ENCODE peak calls at places on chromosomes 7 and 10, in five cellular contexts. A is head of caudate nucleus, U is hypothalamus, V is Daoy, B is vagina. K is an unnamed sample.
A peak's percentile ranks its signal among the peaks of the same experiment; 100 is the strongest.

GRCh38 chr7:101173752-101174244 is 6.3 kb downstream of the NAT16 start:
- DNase-seq in B (no peak), V (peak; percentile 91), A (no peak), U (no peak), K (peak; percentile 55)

GRCh38 chr7:36617408-36617807 is 106.9 kb downstream of the AOAH start:
- DNase-seq in A (no peak), V (no peak), B (no peak), U (no peak), K (no peak)

GRCh38 chr7:138864667-138865066 is 66.7 kb upstream of the ATP6V0A4 start:
- DNase-seq in V (peak; percentile 69), A (no peak), U (no peak), B (no peak), K (peak; percentile 87)

GRCh38 chr7:82699773-82700186 is 256.2 kb upstream of the CACNA2D1 start:
- DNase-seq in U (no peak), B (no peak), V (peak; percentile 70), A (no peak), K (peak; percentile 86)

GRCh38 chr7:24724451-24725190 is 32.6 kb downstream of the GSDME start:
- DNase-seq in U (no peak), A (no peak), V (no peak), B (peak; percentile 81), K (no peak)

GRCh38 chr7:128383781-128384180 is 22.3 kb upstream of the PRRT4 start:
- DNase-seq in A (no peak), B (no peak), U (no peak), V (peak; percentile 60), K (no peak)

GRCh38 chr7:92727755-92728154 is 108.6 kb downstream of the CDK6 start:
- DNase-seq in U (no peak), A (no peak), V (no peak), B (no peak), K (no peak)

GRCh38 chr7:29565186-29565540 is 1.5 kb downstream of the PRR15 start:
- DNase-seq in U (no peak), A (no peak), V (no peak), B (no peak), K (no peak)

GRCh38 chr7:90624128-90624980 is 28.2 kb downstream of the CDK14 start:
- DNase-seq in B (no peak), U (no peak), V (no peak), A (no peak), K (peak; percentile 2)

GRCh38 chr7:2710256-2710655 is 22.3 kb downstream of the AMZ1 start:
- DNase-seq in V (no peak), U (no peak), B (no peak), A (no peak), K (no peak)

GRCh38 chr10:76301950-76302349 is 870.5 kb downstream of the LRMDA start:
- DNase-seq in V (no peak), B (no peak), A (peak; percentile 30), U (no peak), K (peak; percentile 17)

GRCh38 chr10:13117842-13118783 is 18.1 kb downstream of the OPTN start:
- DNase-seq in U (no peak), B (no peak), V (no peak), A (no peak), K (no peak)

GRCh38 chr10:93074597-93075368 is 1.1 kb downstream of the CYP26A1 start:
- DNase-seq in A (no peak), V (no peak), U (no peak), B (peak; percentile 92), K (no peak)

GRCh38 chr7:29573594-29573993 is 10.0 kb downstream of the PRR15 start:
- DNase-seq in V (no peak), B (no peak), A (no peak), U (no peak), K (no peak)

GRCh38 chr10:126233182-126233581 is 155.1 kb downstream of the ADAM12 start:
- DNase-seq in B (no peak), A (no peak), U (no peak), V (no peak), K (no peak)

GRCh38 chr7:44132039-44132438 is 8.7 kb upstream of the POLD2 start:
- DNase-seq in U (no peak), V (no peak), B (no peak), A (no peak), K (no peak)

GRCh38 chr7:142519077-142519789 is 230.0 kb upstream of the PRSS1 start:
- DNase-seq in V (no peak), U (no peak), B (no peak), A (no peak), K (no peak)

GRCh38 chr7:18846765-18847215 is 270.6 kb downstream of the TWIST1 start:
- DNase-seq in V (no peak), A (no peak), B (no peak), U (no peak), K (no peak)